ENCODE peak calls at places on chromosome 22, in four cellular contexts. A is HepG2, H is H1, X is K562. O is an unnamed sample.

GRCh38 chr22:19111140-19111539 is 11.1 kb downstream of the DGCR2 start:
- DNase-seq in H (no peak), A (no peak), X (no peak), O (no peak)

GRCh38 chr22:46538816-46539163 is 1.4 kb upstream of the CELSR1 start:
- DNase-seq in H (no peak), A (no peak), X (no peak), O (peak)

GRCh38 chr22:36086170-36086490 is 57.5 kb upstream of the RBFOX2 start:
- DNase-seq in H (no peak), X (peak), A (no peak), O (peak)

GRCh38 chr22:47788461-47788860 is 1026.0 kb downstream of the TBC1D22A start:
- DNase-seq in A (no peak), H (no peak), X (no peak), O (no peak)

GRCh38 chr22:29784451-29785361 is 17.5 kb downstream of the UQCR10 start:
- DNase-seq in A (peak), X (no peak), H (no peak), O (no peak)

GRCh38 chr22:36741204-36741793 is 34.6 kb downstream of the IFT27 start:
- DNase-seq in H (no peak), X (peak), A (no peak), O (peak)

GRCh38 chr22:20102203-20102780 is 13.6 kb upstream of the RANBP1 start:
- DNase-seq in H (no peak), X (no peak), A (no peak), O (no peak)

GRCh38 chr22:50074551-50075042 is 10.6 kb downstream of the MLC1 start:
- DNase-seq in H (no peak), A (no peak), X (no peak), O (no peak)

GRCh38 chr22:37262346-37262745 is 18.3 kb upstream of the RAC2 start:
- DNase-seq in A (no peak), X (no peak), H (no peak), O (no peak)

GRCh38 chr22:43118024-43118849 is 7.7 kb downstream of the BIK start:
- DNase-seq in X (no peak), H (no peak), A (peak), O (no peak)

GRCh38 chr22:43118953-43119458 is 8.5 kb downstream of the BIK start:
- DNase-seq in X (no peak), A (no peak), H (no peak), O (no peak)

GRCh38 chr22:43114958-43115357 is 4.4 kb downstream of the BIK start:
- DNase-seq in X (no peak), A (peak), H (no peak), O (no peak)

GRCh38 chr22:43113516-43114251 is 3.1 kb downstream of the BIK start:
- DNase-seq in X (no peak), H (no peak), A (peak), O (no peak)

DNA sequence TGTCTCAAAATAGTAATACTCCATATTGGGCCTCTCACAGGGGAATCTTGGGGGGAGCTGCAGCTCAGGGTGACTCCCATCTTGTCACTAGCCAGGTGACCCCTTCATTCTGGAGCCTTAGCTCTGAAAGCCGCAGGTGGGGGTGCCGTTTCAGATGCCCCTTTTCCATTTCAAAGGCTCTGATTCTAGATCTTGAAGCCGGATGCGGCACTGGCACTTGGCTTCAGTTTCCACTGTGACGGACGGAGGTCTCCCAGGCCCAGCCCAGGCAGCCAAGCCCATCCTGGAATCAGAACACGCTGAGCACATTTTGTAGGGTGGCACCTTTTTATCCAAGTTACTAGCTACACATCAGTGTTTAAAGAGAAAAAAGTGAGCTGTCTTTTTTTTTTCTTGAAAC is 6.4 kb downstream of the BIK start:
- DNase-seq in A (no peak), X (no peak), H (no peak), O (no peak)
- TF ChIP-seq MAFK in A (no peak), X (no peak), H (no peak), O (no peak)

DNA sequence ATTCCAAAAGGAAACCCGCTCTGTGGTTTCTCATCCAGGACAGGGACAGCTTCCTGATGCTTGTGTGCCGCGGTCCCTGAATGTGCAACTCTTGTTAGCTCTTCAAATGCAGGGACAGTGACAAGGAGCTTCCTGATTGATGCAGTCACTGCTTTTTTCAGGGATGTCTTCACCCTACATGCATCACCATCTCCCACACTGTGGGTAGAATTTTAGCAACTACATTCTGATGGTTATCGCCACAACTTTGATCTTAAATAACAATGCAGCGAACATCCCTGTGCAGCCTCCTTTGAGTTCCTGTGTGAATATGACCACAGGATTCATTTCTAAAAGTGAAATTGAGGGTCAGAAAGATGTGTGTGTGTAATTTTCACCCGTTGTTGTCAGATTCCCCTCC is 115.0 kb downstream of the GGTLC2 start:
- DNase-seq in H (no peak), A (no peak), X (no peak), O (no peak)
- TF ChIP-seq PHF8 in H (no peak), A (no peak), X (no peak), O (no peak)

GRCh38 chr22:27060188-27060587 is 402.8 kb downstream of the MIAT start:
- DNase-seq in X (no peak), H (no peak), A (no peak), O (no peak)
- TF ChIP-seq CEBPB in X (no peak), H (no peak), A (no peak), O (no peak)

GRCh38 chr22:39663751-39664150 is 93.2 kb downstream of the CACNA1I start:
- DNase-seq in A (no peak), H (no peak), X (no peak), O (no peak)

GRCh38 chr22:39658806-39659463 is 88.4 kb downstream of the CACNA1I start:
- DNase-seq in A (no peak), H (no peak), X (no peak), O (no peak)

GRCh38 chr22:39661842-39662676 is 91.5 kb downstream of the CACNA1I start:
- DNase-seq in A (no peak), H (peak), X (peak), O (no peak)

GRCh38 chr22:39662677-39663034 is 92.1 kb downstream of the CACNA1I start:
- DNase-seq in H (peak), A (no peak), X (no peak), O (no peak)

GRCh38 chr22:39661501-39661841 is 90.9 kb downstream of the CACNA1I start:
- DNase-seq in A (no peak), X (no peak), H (no peak), O (no peak)
- TF ChIP-seq MAFK in A (no peak), X (no peak), H (no peak), O (no peak)

O was measured in A549.